ENCODE peak calls at places on chromosomes 2 and 18, in four cellular contexts. M is trophoblast cell, V is mesenchymal stem cell, J is neuronal stem cell. S is an unnamed sample.

GRCh38 chr2:157304811-157305712 is 20.6 kb downstream of the ERMN start:
- DNase-seq in M (peak; percentile 25), V (peak; percentile 56), J (no peak), S (no peak)

GRCh38 chr2:166419616-166419934 is 43.8 kb upstream of the SCN9A start:
- DNase-seq in M (peak; percentile 46), V (peak; percentile 39), J (peak; percentile 9), S (no peak)

GRCh38 chr2:83900859-83901258 is 558.2 kb downstream of the SUCLG1 start:
- DNase-seq in M (peak; percentile 62), V (no peak), J (no peak), S (no peak)

GRCh38 chr18:51234117-51235010 is 36.9 kb upstream of the MEX3C start:
- DNase-seq in M (no peak), V (peak; percentile 6), J (no peak), S (no peak)

GRCh38 chr2:203636896-203637818 is 69.3 kb upstream of the CD28 start:
- DNase-seq in M (no peak), V (peak; percentile 70), J (no peak), S (no peak)

GRCh38 chr2:64514018-64514417 is 10.1 kb upstream of the AFTPH start:
- DNase-seq in M (peak; percentile 77), V (peak; percentile 20), J (no peak), S (no peak)

GRCh38 chr2:1226766-1227165 is 186.5 kb upstream of the TPO start:
- DNase-seq in M (no peak), V (no peak), J (no peak), S (no peak)

GRCh38 chr2:225668606-225669266 is 269.2 kb downstream of the NYAP2 start:
- DNase-seq in M (peak; percentile 78), V (peak; percentile 73), J (no peak), S (peak; percentile 34)

GRCh38 chr2:215931256-215931903 is 82.0 kb downstream of the MREG start:
- DNase-seq in M (peak; percentile 94), V (peak; percentile 84), J (peak; percentile 84), S (no peak)

GRCh38 chr2:109586687-109587086 is 27.1 kb downstream of the SEPTIN10 start:
- DNase-seq in M (no peak), V (no peak), J (no peak), S (no peak)

GRCh38 chr2:144517825-144518699 is 1.9 kb downstream of the ZEB2 start:
- DNase-seq in M (no peak), V (no peak), J (no peak), S (no peak)

GRCh38 chr2:241451840-241452461 is 56.4 kb downstream of the STK25 start:
- DNase-seq in M (no peak), V (no peak), J (no peak), S (no peak)

GRCh38 chr18:68803371-68803770 is 5.5 kb downstream of the CCDC102B start:
- DNase-seq in M (no peak), V (peak; percentile 95), J (no peak), S (no peak)

GRCh38 chr2:149017116-149017985 is 21.1 kb upstream of the LYPD6B start:
- DNase-seq in M (peak; percentile 94), V (peak; percentile 77), J (peak; percentile 70), S (peak; percentile 75)

GRCh38 chr18:41974661-41975286 is 19.7 kb downstream of the PIK3C3 start:
- DNase-seq in M (no peak), V (no peak), J (no peak), S (no peak)

GRCh38 chr2:147913701-147914480 is 69.1 kb downstream of the ACVR2A start:
- DNase-seq in M (no peak), V (peak; percentile 15), J (no peak), S (no peak)

GRCh38 chr2:120224735-120225548 is 1.7 kb upstream of the TMEM185B start:
- DNase-seq in M (no peak), V (no peak), J (no peak), S (peak; percentile 9)

GRCh38 chr18:22168360-22168921 is 948 bp upstream of the GATA6 start:
- DNase-seq in M (peak; percentile 74), V (peak; percentile 53), J (no peak), S (peak; percentile 52)

GRCh38 chr2:73946666-73947065 is 20.0 kb downstream of the DGUOK start:
- DNase-seq in M (no peak), V (no peak), J (no peak), S (no peak)

GRCh38 chr18:14086459-14087231 is 45.6 kb downstream of the ZNF519 start:
- DNase-seq in M (peak; percentile 65), V (peak; percentile 23), J (peak; percentile 57), S (peak; percentile 61)

GRCh38 chr2:28296243-28296642 is 96.4 kb upstream of the FOSL2 start:
- DNase-seq in M (no peak), V (peak; percentile 84), J (no peak), S (no peak)

GRCh38 chr2:73708527-73708926 is 28.6 kb downstream of the TPRKB start:
- DNase-seq in M (no peak), V (no peak), J (no peak), S (no peak)

GRCh38 chr2:69390001-69390400 is 3.0 kb upstream of the GFPT1 start:
- DNase-seq in M (no peak), V (no peak), J (no peak), S (no peak)

GRCh38 chr2:157395811-157396210 is 48.1 kb downstream of the CYTIP start:
- DNase-seq in M (peak; percentile 51), V (no peak), J (no peak), S (no peak)

GRCh38 chr18:36186461-36187137 is 698 bp upstream of the MOCOS start:
- DNase-seq in M (peak; percentile 43), V (peak; percentile 17), J (no peak), S (peak; percentile 60)

GRCh38 chr2:10002681-10003080 is 40.7 kb upstream of the KLF11 start:
- DNase-seq in M (no peak), V (no peak), J (no peak), S (no peak)

GRCh38 chr2:40458271-40458794 is 6.4 kb upstream of the SLC8A1 start:
- DNase-seq in M (no peak), V (no peak), J (no peak), S (no peak)

GRCh38 chr2:101801496-101801895 is 104.0 kb downstream of the MAP4K4 start:
- DNase-seq in M (no peak), V (no peak), J (no peak), S (no peak)

GRCh38 chr2:12948963-12949353 is 232.2 kb downstream of the TRIB2 start:
- DNase-seq in M (no peak), V (no peak), J (no peak), S (no peak)

GRCh38 chr2:1183300-1183699 is 230.0 kb upstream of the TPO start:
- DNase-seq in M (peak; percentile 14), V (no peak), J (no peak), S (no peak)

GRCh38 chr2:237867465-237867864 is 8.0 kb downstream of the RAMP1 start:
- DNase-seq in M (peak; percentile 87), V (no peak), J (no peak), S (no peak)

GRCh38 chr2:205270689-205271088 is 411.6 kb upstream of the NRP2 start:
- DNase-seq in M (no peak), V (no peak), J (no peak), S (no peak)

GRCh38 chr18:12287684-12288405 is 20.2 kb upstream of the TUBB6 start:
- DNase-seq in M (peak; percentile 87), V (peak; percentile 90), J (no peak), S (peak; percentile 60)

GRCh38 chr18:12288406-12288762 is 19.7 kb upstream of the TUBB6 start:
- DNase-seq in M (peak; percentile 55), V (no peak), J (no peak), S (no peak)

GRCh38 chr18:12283666-12284065 is 24.4 kb upstream of the TUBB6 start:
- DNase-seq in M (peak; percentile 79), V (no peak), J (no peak), S (no peak)

GRCh38 chr18:12290086-12290485 is 18.0 kb upstream of the TUBB6 start:
- DNase-seq in M (no peak), V (no peak), J (no peak), S (no peak)

DNA sequence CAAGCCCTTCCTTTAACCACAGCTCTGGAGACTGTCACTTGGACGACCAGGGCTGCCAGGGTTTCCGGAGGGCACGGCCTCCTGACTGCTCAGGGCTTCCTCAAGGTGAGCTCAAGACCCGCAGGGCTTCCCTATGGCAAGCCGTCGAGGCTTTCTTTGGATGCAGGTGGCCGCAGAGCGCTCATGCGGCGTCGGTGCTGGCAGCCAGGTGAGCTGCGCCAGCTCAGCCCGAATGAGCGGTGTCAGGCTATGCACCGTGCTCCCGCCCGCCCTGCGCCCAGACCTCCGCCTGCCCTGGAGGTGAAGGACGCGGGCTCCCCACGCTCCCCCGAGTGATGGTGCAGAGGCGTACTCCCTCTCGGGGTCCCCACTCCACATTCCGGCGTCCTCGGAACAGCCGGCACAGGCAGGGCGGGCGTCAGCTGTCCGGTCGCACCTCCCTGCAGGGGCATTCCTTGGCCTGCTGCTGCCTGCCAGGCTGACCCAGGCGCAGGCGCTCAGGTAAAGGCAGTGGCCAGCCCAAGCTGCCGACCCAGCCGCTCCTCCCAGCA is 20.8 kb upstream of the TUBB6 start:
- DNase-seq in M (peak; percentile 79), V (no peak), J (no peak), S (peak; percentile 76)
- H3K18ac ChIP-seq in M (peak overlapping the region; percentile 14), V (peak overlapping the region; percentile 90), J (peak overlapping the region; percentile 89), S (peak overlapping the region; percentile 2)

DNA sequence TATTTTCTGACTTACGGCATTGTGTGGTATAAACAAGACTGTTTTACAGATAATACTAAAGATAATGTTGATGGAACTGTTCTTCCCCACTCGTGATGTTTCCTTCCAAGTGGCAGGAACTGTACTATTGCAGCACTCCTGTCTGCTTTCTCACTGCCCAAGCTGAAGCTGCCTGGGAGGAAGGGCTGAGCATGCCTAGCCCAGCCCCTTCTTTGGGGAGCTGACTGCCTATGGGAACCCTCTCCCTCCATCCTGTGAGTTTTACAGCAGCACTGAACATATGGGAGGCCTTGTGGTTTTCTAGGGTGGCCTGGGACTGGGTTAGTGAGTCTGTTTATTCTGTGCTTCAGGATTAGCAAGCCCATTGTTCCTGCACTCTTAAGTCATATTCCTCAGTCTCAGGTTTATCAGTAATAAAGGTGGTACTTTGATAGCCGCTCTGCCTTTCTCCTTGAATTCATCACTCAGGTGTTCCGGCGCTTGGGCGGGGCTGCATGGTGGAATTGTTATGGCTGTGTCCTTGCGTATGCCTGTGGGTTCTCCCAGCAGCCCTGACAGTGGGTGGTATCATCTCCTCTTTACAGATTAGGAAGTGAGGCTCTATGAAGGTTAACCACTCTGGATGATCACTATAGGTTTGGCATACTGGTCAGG is 379.7 kb downstream of the PTPRM start:
- DNase-seq in M (no peak), V (peak; percentile 91), J (no peak), S (no peak)
- H3K9ac ChIP-seq in M (no peak overlapping the region), V (peak overlapping the region; percentile 79), J (no peak overlapping the region), S (no peak overlapping the region)

DNA sequence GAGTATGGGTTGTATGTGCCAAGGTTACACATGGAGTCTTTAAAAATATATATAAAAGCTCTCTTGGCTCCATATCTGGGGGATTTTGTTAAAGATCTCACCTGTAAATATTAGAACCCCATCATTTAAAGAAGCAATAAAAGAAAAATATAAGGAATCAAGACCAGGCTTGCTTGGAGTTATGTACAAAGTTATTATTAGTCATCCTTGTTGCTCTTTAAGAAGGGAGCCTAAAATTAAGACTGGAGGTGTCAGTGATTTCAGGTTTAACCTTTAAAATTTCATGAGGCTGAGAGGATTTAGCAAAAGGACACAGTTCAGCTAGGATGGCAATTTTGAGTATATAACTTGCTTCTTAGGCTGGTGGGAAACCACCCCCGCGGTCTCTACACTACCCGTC is 181.4 kb downstream of the SETBP1 start:
- DNase-seq in M (no peak), V (no peak), J (no peak), S (no peak)
- H4K91ac ChIP-seq in M (no peak overlapping the region), V (no peak overlapping the region), J (no peak overlapping the region), S (no peak overlapping the region)

DNA sequence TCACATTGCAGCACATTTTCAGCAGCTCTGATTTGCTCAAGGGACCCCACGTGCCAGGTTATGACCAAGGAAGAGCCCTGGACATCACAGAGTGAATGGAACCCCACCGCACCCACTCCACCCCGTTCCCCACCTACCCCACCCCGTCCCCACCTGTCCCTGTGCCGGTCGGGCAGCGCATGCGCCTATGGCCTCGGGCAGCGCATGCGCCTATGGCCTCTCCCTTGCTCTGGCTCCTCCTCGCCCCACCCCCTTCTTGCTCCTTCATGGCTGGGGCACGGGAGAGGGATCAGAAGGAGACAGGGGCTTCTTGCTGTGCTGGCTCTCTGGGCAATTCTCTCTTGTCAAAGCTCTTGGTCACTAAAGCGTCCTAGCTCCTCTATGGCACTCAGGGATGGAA is 371.8 kb upstream of the HS6ST1 start:
- DNase-seq in M (peak; percentile 19), V (no peak), J (no peak), S (no peak)
- H3K18ac ChIP-seq in M (no peak overlapping the region), V (no peak overlapping the region), J (peak overlapping the region; percentile 69), S (no peak overlapping the region)